ENCODE peak calls at places on chromosomes 3 and 15, in four cellular contexts. L, T, E and W are unnamed samples. For H3K4me1, the result is how much of the 10 kb centered on the place peaks cover.

GRCh38 chr3:135895106-135895733 is 70.3 kb upstream of the PPP2R3A start:
- DNase-seq in E (peak), L (peak), T (peak), W (peak)

GRCh38 chr3:193674714-193675113 is 81.7 kb downstream of the OPA1 start:
- DNase-seq in T (no peak), L (no peak), E (no peak), W (no peak)

GRCh38 chr15:50562735-50563640 is 16.5 kb upstream of the USP50 start:
- DNase-seq in T (peak), E (no peak), L (no peak), W (no peak)

GRCh38 chr15:60412807-60413597 is 15.2 kb upstream of the ANXA2 start:
- DNase-seq in E (no peak), L (no peak), T (no peak), W (no peak)

GRCh38 chr3:128262457-128262856 is 109.2 kb downstream of the EEFSEC start:
- DNase-seq in T (no peak), L (no peak), E (no peak), W (no peak)

GRCh38 chr3:165446555-165446954 is 250.4 kb upstream of the SLITRK3 start:
- DNase-seq in T (no peak), L (no peak), E (no peak), W (no peak)

GRCh38 chr15:62975515-62975914 is 67.0 kb upstream of the TPM1 start:
- DNase-seq in T (no peak), E (no peak), L (no peak), W (no peak)

GRCh38 chr3:55629432-55629831 is 142.3 kb upstream of the WNT5A start:
- DNase-seq in T (peak), E (no peak), L (no peak), W (no peak)

GRCh38 chr3:80767599-80767998 is 993.8 kb downstream of the GBE1 start:
- DNase-seq in L (no peak), E (no peak), T (no peak), W (no peak)

GRCh38 chr3:144018776-144019175 is 47.2 kb downstream of the DIPK2A start:
- DNase-seq in L (no peak), T (peak), E (no peak), W (no peak)

GRCh38 chr3:49244589-49245205 is 32.3 kb downstream of the C3orf62 start:
- DNase-seq in L (no peak), T (no peak), E (no peak), W (no peak)

DNA sequence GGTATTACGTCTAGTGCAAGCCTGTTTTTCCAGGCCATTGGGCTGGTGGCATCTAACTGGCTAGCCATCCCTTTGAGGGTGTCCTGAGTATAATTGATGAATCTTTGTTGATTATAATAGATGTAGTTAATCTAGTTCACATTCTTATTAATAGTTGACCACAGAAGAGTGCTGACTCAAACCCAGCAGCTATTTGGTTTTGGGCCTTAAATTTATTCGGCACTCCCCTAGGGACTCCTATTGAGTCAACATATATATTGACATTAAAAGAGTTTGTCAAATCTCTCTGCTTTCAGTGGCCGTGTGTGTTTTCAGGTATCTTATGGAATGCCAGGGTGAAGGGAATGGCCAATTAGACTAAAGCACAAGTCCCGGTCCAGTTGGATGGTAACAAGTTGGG is 19.7 kb downstream of the ARL8B start:
- DNase-seq in L (no peak), T (no peak), E (no peak), W (no peak)
- H3K4me1 ChIP-seq in L (under half), T (under half), E (under half), W (under half)

GRCh38 chr3:181457756-181458155 is 254.0 kb upstream of the SOX2 start:
- DNase-seq in L (no peak), T (no peak), E (no peak), W (no peak)
- H3K4me1 ChIP-seq in L (under half), T (under half), E (under half), W (under half)

GRCh38 chr3:174725303-174725702 is 133.8 kb upstream of the NAALADL2 start:
- DNase-seq in L (no peak), E (no peak), T (no peak), W (no peak)
- H3K4me1 ChIP-seq in L (under half), E (under half), T (under half), W (under half)

GRCh38 chr15:70559223-70559823 is 204.0 kb downstream of the UACA start:
- DNase-seq in T (peak), L (peak), E (no peak), W (no peak)

GRCh38 chr15:70558406-70559222 is 204.7 kb downstream of the UACA start:
- DNase-seq in T (no peak), L (no peak), E (no peak), W (no peak)

GRCh38 chr15:70556376-70556775 is 207.0 kb downstream of the UACA start:
- DNase-seq in T (no peak), L (no peak), E (no peak), W (no peak)

GRCh38 chr15:70556804-70557203 is 206.6 kb downstream of the UACA start:
- DNase-seq in T (no peak), L (no peak), E (no peak), W (no peak)

DNA sequence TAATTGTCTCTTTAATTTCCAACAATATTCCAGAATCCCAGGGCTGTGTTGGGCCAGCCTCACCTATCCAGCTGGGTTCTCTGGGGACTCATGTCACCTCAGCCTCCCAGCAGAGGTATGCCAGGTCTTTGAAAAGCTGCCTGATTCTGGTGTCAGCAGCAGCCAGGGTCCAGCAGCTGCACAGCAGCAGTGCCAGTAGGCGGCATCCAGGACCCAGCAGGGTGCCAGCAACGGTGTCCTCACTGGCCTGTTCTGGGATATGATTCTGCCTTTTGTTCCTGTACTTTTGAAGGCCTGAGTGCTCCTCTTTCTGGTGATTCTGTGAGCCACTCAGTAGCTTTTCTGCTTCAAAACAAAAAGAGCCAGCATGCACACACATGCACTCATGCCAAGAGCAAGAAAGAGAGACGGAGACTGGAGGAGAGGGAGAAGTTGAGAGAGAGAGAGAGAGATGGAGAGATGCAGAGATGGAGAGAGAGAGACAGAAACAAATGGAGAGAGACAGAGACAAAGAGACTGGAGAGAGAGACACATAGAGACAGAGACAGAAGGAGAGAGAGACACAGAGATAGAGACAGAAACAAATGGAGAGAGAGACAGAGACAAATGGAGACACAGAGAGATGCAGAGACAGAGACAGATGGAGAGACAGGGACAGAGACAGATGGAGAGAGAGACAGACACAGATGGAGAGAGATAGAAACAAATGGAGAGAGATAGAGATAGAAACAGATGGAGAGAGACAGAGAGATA is 205.7 kb downstream of the UACA start:
- DNase-seq in T (no peak), L (no peak), E (no peak), W (peak)
- H3K4me1 ChIP-seq in T (under half), L (under half), E (under half), W (under half)

DNA sequence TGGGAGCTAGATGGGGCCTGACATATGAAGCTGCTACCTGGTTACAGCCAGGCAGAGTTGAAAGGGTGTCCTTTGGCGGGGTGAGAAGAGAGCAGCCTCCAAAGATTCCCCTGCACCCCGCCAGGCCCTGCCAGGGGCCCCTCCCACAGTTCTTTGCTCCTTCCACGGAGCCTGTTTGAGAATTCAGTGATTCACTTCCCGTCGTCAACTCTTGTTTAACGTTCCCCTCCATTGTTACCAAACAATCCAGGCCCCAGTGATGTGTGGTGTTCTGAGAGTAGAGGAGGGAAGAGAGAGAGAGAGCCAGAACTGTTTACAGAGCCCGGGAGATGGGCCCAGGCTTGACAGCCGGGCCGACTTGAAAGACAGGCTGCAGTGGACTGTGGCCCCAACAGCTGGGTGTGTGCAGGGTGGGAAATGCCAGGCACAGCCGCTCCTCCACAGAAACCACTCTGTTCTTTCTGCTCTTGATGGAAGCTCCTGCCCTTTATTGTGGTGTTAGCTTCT is 81.5 kb downstream of the SMAD3 start:
- DNase-seq in T (peak), L (peak), E (peak), W (peak)
- H3K4me1 ChIP-seq in T (half or more), L (half or more), E (under half), W (half or more)

GRCh38 chr3:13016726-13017255 is 56.4 kb downstream of the IQSEC1 start:
- DNase-seq in T (no peak), E (no peak), L (no peak), W (no peak)

GRCh38 chr3:13017361-13018038 is 55.7 kb downstream of the IQSEC1 start:
- DNase-seq in L (no peak), T (no peak), E (no peak), W (no peak)

GRCh38 chr3:13019243-13019701 is 54.0 kb downstream of the IQSEC1 start:
- DNase-seq in E (no peak), L (peak), T (peak), W (peak)

GRCh38 chr3:13018561-13019242 is 54.5 kb downstream of the IQSEC1 start:
- DNase-seq in L (no peak), T (no peak), E (no peak), W (no peak)

GRCh38 chr3:13018039-13018431 is 55.2 kb downstream of the IQSEC1 start:
- DNase-seq in E (no peak), T (no peak), L (no peak), W (no peak)
- H3K4me1 ChIP-seq in E (under half), T (half or more), L (half or more), W (under half)

DNA sequence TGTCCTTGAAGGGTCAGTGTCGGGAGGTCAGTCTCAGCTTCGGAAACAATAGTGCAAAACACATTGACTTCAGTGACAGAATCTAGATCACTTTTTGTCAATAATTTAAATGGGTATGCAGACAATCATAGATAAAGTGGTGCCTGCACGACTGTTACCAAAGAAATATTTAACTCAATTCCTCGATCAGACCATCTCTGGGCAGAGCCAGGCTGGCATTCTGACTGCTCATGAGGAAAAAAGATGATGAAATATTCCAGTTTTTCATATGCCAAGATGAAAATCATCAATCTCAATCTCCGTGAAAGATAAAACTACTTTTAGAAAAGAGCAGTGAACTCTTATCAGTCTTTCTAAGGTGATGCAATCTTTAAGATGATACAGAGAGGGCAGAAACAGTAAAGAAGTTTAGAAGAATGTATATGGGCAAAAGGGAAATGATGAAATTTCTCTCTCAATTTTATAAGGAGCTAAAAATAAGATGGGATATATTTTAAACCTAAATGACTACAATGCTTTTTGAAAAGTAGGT is 169.9 kb downstream of the WDR72 start:
- DNase-seq in T (no peak), L (no peak), E (no peak), W (no peak)
- H3K4me1 ChIP-seq in T (under half), L (under half), E (under half), W (under half)

DNA sequence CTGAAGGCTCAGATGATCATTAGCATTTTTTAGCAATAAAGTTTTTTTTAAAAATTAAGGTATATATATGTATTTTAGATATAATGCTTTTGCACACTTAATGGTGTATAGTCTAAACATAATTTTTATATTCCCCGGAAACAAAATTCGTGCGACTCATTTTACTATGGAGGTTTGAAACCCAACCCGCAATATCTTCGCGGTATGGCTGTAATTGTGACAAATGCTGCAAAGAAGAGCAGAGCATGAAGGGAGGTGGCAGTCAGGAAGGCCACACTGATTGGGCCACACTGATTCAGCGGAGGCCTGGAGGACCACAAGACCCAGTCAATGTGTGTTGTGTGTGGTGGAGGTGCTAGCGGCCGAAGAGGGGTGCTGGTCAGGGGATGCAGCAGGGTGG is 4.5 kb upstream of the CYP8B1 start:
- DNase-seq in T (no peak), E (peak), L (no peak), W (no peak)
- H3K4me1 ChIP-seq in T (under half), E (under half), L (under half), W (under half)

DNA sequence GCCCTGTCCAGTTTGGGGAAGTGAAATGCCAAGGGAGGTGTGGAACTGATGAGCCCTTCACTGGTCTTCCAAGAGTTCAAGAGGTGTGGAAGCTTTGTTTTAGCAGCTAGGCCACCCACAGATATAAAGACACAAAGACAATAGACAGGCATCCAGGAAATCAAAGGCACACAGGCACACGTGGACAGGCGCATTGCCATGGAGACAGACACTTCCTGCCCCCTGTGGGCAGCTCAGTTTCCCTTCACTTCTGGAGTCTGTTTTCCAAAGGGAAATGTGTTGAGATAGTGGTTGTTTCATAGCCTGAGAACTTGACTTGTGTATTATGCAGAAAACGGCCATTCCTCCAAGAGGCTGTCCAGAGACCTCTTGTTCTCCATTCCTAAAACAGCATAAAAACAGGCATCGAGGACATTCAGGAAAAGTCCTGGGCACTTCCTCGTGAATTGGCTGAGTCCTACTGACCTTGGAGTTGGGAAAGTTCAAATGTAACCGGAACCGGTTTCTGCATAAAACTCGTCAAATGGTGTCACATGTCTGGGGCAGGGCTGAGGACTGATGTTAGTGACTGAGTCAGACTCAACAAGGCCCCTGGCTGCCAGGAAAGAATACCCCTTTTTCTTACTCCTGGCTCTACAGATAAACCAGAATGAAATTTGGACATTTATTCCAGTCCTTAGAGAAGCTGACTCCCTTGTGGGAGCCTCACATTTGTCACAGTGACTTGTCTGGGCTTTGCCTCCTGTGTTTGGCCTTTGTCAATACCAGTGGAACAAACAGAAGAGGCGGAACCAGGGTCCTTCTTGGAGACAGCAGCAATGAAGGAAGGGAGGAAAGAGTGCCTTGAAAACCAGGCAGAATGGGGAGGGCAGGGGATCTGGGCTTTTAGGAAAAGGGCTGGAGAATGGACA is 1.3 kb downstream of the ALPK3 start:
- DNase-seq in T (peak), L (peak), E (no peak), W (peak)
- H3K4me1 ChIP-seq in T (under half), L (half or more), E (under half), W (under half)

GRCh38 chr3:157282261-157283191 is 122.6 kb upstream of the CCNL1 start:
- DNase-seq in L (no peak), T (peak), E (peak), W (no peak)
- H3K4me1 ChIP-seq in L (under half), T (under half), E (under half), W (under half)